ENCODE peak calls at places on chromosomes 16 and 17, in ten cellular contexts. T is CD4-positive, alpha-beta T cell; D is fibroblast of the conjunctiva; K is activated CD4-positive, alpha-beta memory T cell treated with anti-CD3 and anti-CD28 coated beads for 36 hours; Q is left ventricle myocardium superior; O is stimulated activated CD8-positive, alpha-beta memory T cell treated with anti-CD3 and anti-CD28 coated beads, Interleukin-4, amount 100 ng/mL, for 4 hours; C is AG09319; R is T-helper 2 cell; A is ACHN; S is occipital lobe. J is an unnamed sample.

GRCh38 chr16:56354016-56354415 is 71.3 kb downstream of the AMFR start:
- DNase-seq in T (no peak), D (no peak), K (peak), Q (no peak), O (no peak), C (no peak), R (no peak), A (no peak), S (no peak), J (no peak)

GRCh38 chr17:69105907-69106730 is 35.6 kb downstream of the ABCA6 start:
- DNase-seq in T (no peak), D (no peak), K (no peak), Q (no peak), O (no peak), C (no peak), R (no peak), A (no peak), S (no peak), J (no peak)

GRCh38 chr16:27999687-28000086 is 63.8 kb downstream of the GSG1L start:
- DNase-seq in T (no peak), D (no peak), K (no peak), Q (no peak), O (no peak), C (no peak), R (no peak), A (no peak), S (no peak), J (no peak)

GRCh38 chr16:74605746-74606520 is 981 bp downstream of the GLG1 start:
- DNase-seq in T (no peak), D (no peak), K (no peak), Q (no peak), O (no peak), C (no peak), R (no peak), A (no peak), S (no peak), J (no peak)

GRCh38 chr17:78675836-78676235 is 98.6 kb upstream of the DNAH17 start:
- DNase-seq in T (no peak), D (no peak), K (peak), Q (no peak), O (no peak), C (no peak), R (no peak), A (no peak), S (no peak), J (no peak)

GRCh38 chr16:31078597-31079341 is 4.5 kb downstream of the ZNF646 start:
- DNase-seq in T (no peak), D (no peak), K (no peak), Q (no peak), O (no peak), C (no peak), R (no peak), A (no peak), S (no peak), J (no peak)

GRCh38 chr16:54466233-54466632 is 179.6 kb upstream of the IRX3 start:
- DNase-seq in T (no peak), D (no peak), K (no peak), Q (no peak), O (no peak), C (no peak), R (no peak), A (no peak), S (no peak), J (no peak)

GRCh38 chr16:85569615-85570212 is 43.4 kb upstream of the GSE1 start:
- DNase-seq in T (no peak), D (no peak), K (peak), Q (no peak), O (no peak), C (no peak), R (peak), A (no peak), S (no peak), J (no peak)

GRCh38 chr16:59887856-59888255 is 1153.7 kb upstream of the GOT2 start:
- DNase-seq in T (no peak), D (no peak), K (no peak), Q (no peak), O (no peak), C (no peak), R (no peak), A (no peak), S (no peak), J (no peak)

GRCh38 chr16:57479422-57480126 is 6.7 kb downstream of the DOK4 start:
- DNase-seq in T (no peak), D (peak), K (no peak), Q (peak), O (no peak), C (peak), R (no peak), A (peak), S (no peak), J (no peak)

GRCh38 chr17:50365649-50366393 is 7.2 kb downstream of the MRPL27 start:
- DNase-seq in T (no peak), D (no peak), K (no peak), Q (no peak), O (no peak), C (no peak), R (no peak), A (no peak), S (no peak), J (no peak)

GRCh38 chr17:37259030-37259735 is 116.6 kb upstream of the C17orf78 start:
- DNase-seq in T (no peak), D (no peak), K (no peak), Q (no peak), O (no peak), C (no peak), R (no peak), A (peak), S (no peak), J (no peak)

GRCh38 chr17:39231587-39232551 is 6.1 kb upstream of the STAC2 start:
- DNase-seq in T (peak), D (no peak), K (peak), Q (peak), O (peak), C (no peak), R (peak), A (peak), S (no peak), J (no peak)

GRCh38 chr16:20902426-20902825 is 1.9 kb downstream of the LYRM1 start:
- DNase-seq in T (no peak), D (no peak), K (no peak), Q (no peak), O (no peak), C (no peak), R (no peak), A (no peak), S (no peak), J (no peak)

GRCh38 chr17:15966879-15967248 is 21.9 kb downstream of the ADORA2B start:
- DNase-seq in T (no peak), D (no peak), K (no peak), Q (no peak), O (no peak), C (no peak), R (no peak), A (peak), S (no peak), J (no peak)

GRCh38 chr16:19210175-19210924 is 42.3 kb downstream of the SYT17 start:
- DNase-seq in T (no peak), D (peak), K (no peak), Q (no peak), O (no peak), C (no peak), R (no peak), A (no peak), S (no peak), J (no peak)

GRCh38 chr16:53071748-53072301 is 17.0 kb downstream of the CHD9 start:
- DNase-seq in T (no peak), D (no peak), K (no peak), Q (peak), O (no peak), C (no peak), R (no peak), A (no peak), S (peak), J (no peak)

GRCh38 chr17:491086-492014 is 138.7 kb upstream of the RPH3AL start:
- DNase-seq in T (peak), D (peak), K (peak), Q (peak), O (no peak), C (no peak), R (peak), A (no peak), S (no peak), J (no peak)

GRCh38 chr16:14955546-14956231 is 18.4 kb downstream of the NPIPA1 start:
- DNase-seq in T (no peak), D (no peak), K (no peak), Q (peak), O (no peak), C (no peak), R (no peak), A (no peak), S (no peak), J (no peak)

GRCh38 chr17:76080207-76080933 is 1.4 kb downstream of the ZACN start:
- DNase-seq in T (no peak), D (no peak), K (no peak), Q (no peak), O (no peak), C (no peak), R (no peak), A (no peak), S (no peak), J (no peak)

GRCh38 chr16:16045879-16046278 is 96.5 kb downstream of the ABCC1 start:
- DNase-seq in T (no peak), D (no peak), K (peak), Q (no peak), O (no peak), C (no peak), R (no peak), A (no peak), S (no peak), J (no peak)

GRCh38 chr17:74739227-74739831 is 2.3 kb downstream of the RAB37 start:
- DNase-seq in T (no peak), D (no peak), K (peak), Q (no peak), O (no peak), C (no peak), R (peak), A (no peak), S (no peak), J (no peak)

GRCh38 chr17:41492771-41493170 is 3.1 kb upstream of the KRT36 start:
- DNase-seq in T (no peak), D (peak), K (no peak), Q (no peak), O (no peak), C (no peak), R (no peak), A (no peak), S (no peak), J (no peak)

GRCh38 chr16:88504489-88505404 is 51.7 kb downstream of the ZFPM1 start:
- DNase-seq in T (no peak), D (no peak), K (no peak), Q (no peak), O (no peak), C (no peak), R (no peak), A (no peak), S (no peak), J (no peak)

GRCh38 chr17:50556803-50557202 is 3.7 kb upstream of the CACNA1G start:
- DNase-seq in T (no peak), D (no peak), K (no peak), Q (peak), O (no peak), C (no peak), R (no peak), A (no peak), S (no peak), J (no peak)

GRCh38 chr16:69741951-69742904 is 12.5 kb downstream of the NOB1 start:
- DNase-seq in T (no peak), D (peak), K (no peak), Q (peak), O (no peak), C (peak), R (no peak), A (peak), S (no peak), J (no peak)

GRCh38 chr17:79073706-79074088 is 927 bp upstream of the ENGASE start:
- DNase-seq in T (no peak), D (no peak), K (no peak), Q (no peak), O (no peak), C (no peak), R (no peak), A (no peak), S (no peak), J (no peak)

GRCh38 chr17:69430488-69430887 is 16.0 kb downstream of the MAP2K6 start:
- DNase-seq in T (no peak), D (no peak), K (no peak), Q (no peak), O (no peak), C (no peak), R (no peak), A (no peak), S (no peak), J (no peak)

GRCh38 chr17:63834431-63835166 is 7.1 kb upstream of the FTSJ3 start:
- DNase-seq in T (peak), D (peak), K (peak), Q (no peak), O (no peak), C (no peak), R (peak), A (peak), S (no peak), J (peak)

GRCh38 chr17:2982854-2983636 is 80.4 kb downstream of the OR1D5 start:
- DNase-seq in T (no peak), D (peak), K (no peak), Q (peak), O (no peak), C (peak), R (no peak), A (peak), S (peak), J (no peak)

GRCh38 chr16:24761526-24761925 is 32.1 kb downstream of the TNRC6A start:
- DNase-seq in T (no peak), D (no peak), K (no peak), Q (no peak), O (no peak), C (no peak), R (no peak), A (no peak), S (no peak), J (no peak)

GRCh38 chr17:32192379-32192778 is 50.1 kb downstream of the RHOT1 start:
- DNase-seq in T (no peak), D (no peak), K (no peak), Q (no peak), O (no peak), C (no peak), R (no peak), A (no peak), S (no peak), J (no peak)

GRCh38 chr16:4513881-4514280 is 24.7 kb downstream of the CDIP1 start:
- DNase-seq in T (no peak), D (no peak), K (no peak), Q (no peak), O (no peak), C (no peak), R (no peak), A (no peak), S (no peak), J (no peak)

GRCh38 chr16:31713945-31714898 is 159.4 kb upstream of the ZNF267 start:
- DNase-seq in T (no peak), D (no peak), K (peak), Q (no peak), O (no peak), C (no peak), R (peak), A (peak), S (no peak), J (no peak)

J was measured in SK-N-MC.